ENCODE peak calls at places on chromosomes 4 and X, in six cellular contexts. One of them, this sample, is unnamed.

GRCh38 chr4:53706422-53707032 is 115.2 kb upstream of the LNX1 start:
- DNase-seq in cardiac muscle cell: peak
- DNase-seq in endodermal cell: peak
- DNase-seq in AG04449: no peak
- DNase-seq in SK-N-SH: peak
- DNase-seq in IMR-90: peak
- DNase-seq in this sample: no peak

GRCh38 chr4:179007758-179008157 is 1565.5 kb upstream of the AGA start:
- DNase-seq in endodermal cell: peak
- DNase-seq in IMR-90: no peak
- DNase-seq in cardiac muscle cell: no peak
- DNase-seq in SK-N-SH: no peak
- DNase-seq in AG04449: no peak
- DNase-seq in this sample: no peak

GRCh38 chrX:84729809-84730208 is 227.6 kb upstream of the HDX start:
- DNase-seq in IMR-90: peak
- DNase-seq in AG04449: no peak
- DNase-seq in endodermal cell: peak
- DNase-seq in SK-N-SH: peak
- DNase-seq in cardiac muscle cell: peak
- DNase-seq in this sample: no peak

GRCh38 chrX:86154586-86154985 is 6.3 kb downstream of the DACH2 start:
- DNase-seq in endodermal cell: no peak
- DNase-seq in cardiac muscle cell: no peak
- DNase-seq in IMR-90: no peak
- DNase-seq in SK-N-SH: no peak
- DNase-seq in AG04449: no peak
- DNase-seq in this sample: no peak

GRCh38 chr4:119233750-119234149 is 21.2 kb downstream of the USP53 start:
- DNase-seq in endodermal cell: no peak
- DNase-seq in cardiac muscle cell: peak
- DNase-seq in SK-N-SH: peak
- DNase-seq in AG04449: no peak
- DNase-seq in IMR-90: no peak
- DNase-seq in this sample: no peak

GRCh38 chr4:48254381-48255072 is 15.1 kb downstream of the TEC start:
- DNase-seq in IMR-90: peak
- DNase-seq in cardiac muscle cell: peak
- DNase-seq in AG04449: peak
- DNase-seq in endodermal cell: no peak
- DNase-seq in SK-N-SH: no peak
- DNase-seq in this sample: no peak

GRCh38 chrX:151458824-151459223 is 61.8 kb downstream of the VMA21 start:
- DNase-seq in AG04449: no peak
- DNase-seq in IMR-90: peak
- DNase-seq in endodermal cell: no peak
- DNase-seq in cardiac muscle cell: peak
- DNase-seq in SK-N-SH: no peak
- DNase-seq in this sample: no peak

GRCh38 chr4:81084624-81085023 is 54.1 kb downstream of the BMP3 start:
- DNase-seq in endodermal cell: no peak
- DNase-seq in IMR-90: peak
- DNase-seq in AG04449: no peak
- DNase-seq in SK-N-SH: no peak
- DNase-seq in cardiac muscle cell: peak
- DNase-seq in this sample: no peak

GRCh38 chr4:87465739-87466366 is 43.5 kb downstream of the NUDT9 start:
- DNase-seq in cardiac muscle cell: peak
- DNase-seq in SK-N-SH: peak
- DNase-seq in AG04449: peak
- DNase-seq in endodermal cell: no peak
- DNase-seq in IMR-90: peak
- DNase-seq in this sample: peak

DNA sequence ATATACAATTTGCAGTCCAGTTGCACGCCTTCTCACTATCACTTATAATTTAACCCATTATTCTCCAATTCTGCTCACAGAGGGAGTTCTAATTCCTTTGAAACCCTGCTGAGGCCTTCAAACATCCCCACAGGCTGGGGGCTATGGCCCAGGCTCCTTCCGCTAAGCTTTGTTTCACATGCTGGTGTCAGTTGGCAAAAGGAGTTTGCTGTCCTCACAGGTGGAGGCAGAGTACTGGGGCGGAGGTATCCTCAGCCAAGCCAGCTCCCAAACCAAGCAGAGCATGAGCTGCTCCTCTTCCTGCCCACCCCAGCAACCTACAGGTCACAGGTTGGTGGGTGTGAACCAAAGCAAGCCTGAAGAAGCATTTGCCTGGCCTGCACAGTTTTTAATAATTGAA is 21.5 kb downstream of the BTC start:
- DNase-seq in cardiac muscle cell: no peak
- DNase-seq in AG04449: no peak
- DNase-seq in IMR-90: no peak
- DNase-seq in endodermal cell: peak
- DNase-seq in SK-N-SH: no peak
- DNase-seq in this sample: no peak
- TF ChIP-seq CTCF in cardiac muscle cell: no peak
- TF ChIP-seq CTCF in AG04449: no peak
- TF ChIP-seq CTCF in IMR-90: no peak
- TF ChIP-seq CTCF in endodermal cell: no peak
- TF ChIP-seq CTCF in SK-N-SH: no peak
- TF ChIP-seq CTCF in this sample: no peak

GRCh38 chr4:1872918-1873269 is 1.7 kb downstream of the NSD2 start:
- DNase-seq in endodermal cell: no peak
- DNase-seq in SK-N-SH: no peak
- DNase-seq in IMR-90: peak
- DNase-seq in AG04449: no peak
- DNase-seq in cardiac muscle cell: peak
- DNase-seq in this sample: no peak
- H3K4me3 ChIP-seq in endodermal cell: peak
- H3K4me3 ChIP-seq in SK-N-SH: peak
- H3K4me3 ChIP-seq in IMR-90: peak
- H3K4me3 ChIP-seq in AG04449: peak
- H3K4me3 ChIP-seq in cardiac muscle cell: peak
- H3K4me3 ChIP-seq in this sample: peak

DNA sequence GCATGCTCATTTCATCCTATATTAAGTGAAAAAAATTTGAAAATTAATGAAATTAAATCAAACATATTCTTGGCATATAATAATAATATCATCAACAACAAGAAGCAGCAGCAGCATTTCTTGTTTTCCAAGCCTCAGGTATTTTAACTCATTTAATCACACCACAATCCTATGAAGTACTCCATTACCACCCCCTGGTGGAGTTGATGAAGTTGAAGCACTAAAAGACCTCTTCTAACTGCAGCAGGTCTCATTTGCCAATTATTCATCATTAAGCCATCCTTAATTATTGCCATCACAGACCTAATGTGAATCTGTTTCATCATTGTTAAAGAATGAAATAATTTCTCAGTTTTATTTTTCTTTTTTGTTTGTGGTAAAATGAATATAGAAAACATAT is 801.4 kb upstream of the GRID2 start:
- DNase-seq in endodermal cell: peak
- DNase-seq in SK-N-SH: no peak
- DNase-seq in IMR-90: no peak
- DNase-seq in AG04449: no peak
- DNase-seq in cardiac muscle cell: peak
- DNase-seq in this sample: peak
- TF ChIP-seq CTCF in endodermal cell: peak
- TF ChIP-seq CTCF in SK-N-SH: peak
- TF ChIP-seq CTCF in IMR-90: no peak
- TF ChIP-seq CTCF in AG04449: no peak
- TF ChIP-seq CTCF in cardiac muscle cell: peak
- TF ChIP-seq CTCF in this sample: peak

GRCh38 chr4:114265342-114265741 is 285.9 kb upstream of the ARSJ start:
- DNase-seq in AG04449: no peak
- DNase-seq in SK-N-SH: no peak
- DNase-seq in endodermal cell: no peak
- DNase-seq in IMR-90: no peak
- DNase-seq in cardiac muscle cell: no peak
- DNase-seq in this sample: no peak
- H3K4me3 ChIP-seq in AG04449: no peak
- H3K4me3 ChIP-seq in SK-N-SH: no peak
- H3K4me3 ChIP-seq in endodermal cell: no peak
- H3K4me3 ChIP-seq in IMR-90: no peak
- H3K4me3 ChIP-seq in cardiac muscle cell: no peak
- H3K4me3 ChIP-seq in this sample: no peak